ENCODE peak calls at places on chromosome 20, in nine cellular contexts. W is endothelial cell; U is lower lobe of right lung; T is heart left ventricle; A is neural progenitor cell; C is B cell; V is fibroblast of the aortic adventitia; L is WTC11; Y is activated CD8-positive, alpha-beta T cell treated with anti-CD3 and anti-CD28 coated beads for 36 hours. O is an unnamed sample.

GRCh38 chr20:25461766-25462165 is 54.3 kb downstream of the GINS1 start:
- DNase-seq in W (no peak), C (no peak), A (no peak), V (no peak), Y (no peak), U (no peak), L (no peak), T (peak; percentile 28), O (no peak)

GRCh38 chr20:64149141-64149540 is 15.1 kb upstream of the MYT1 start:
- DNase-seq in T (no peak), U (peak; percentile 10), A (no peak), V (no peak), C (no peak), Y (no peak), L (peak; percentile 4), W (no peak), O (no peak)

GRCh38 chr20:57849126-57849867 is 139.5 kb upstream of the PMEPA1 start:
- DNase-seq in Y (no peak), C (peak; percentile 37), T (no peak), U (no peak), A (no peak), V (peak; percentile 21), W (no peak), L (no peak), O (no peak)

GRCh38 chr20:49937023-49937929 is 1.1 kb downstream of the RNF114 start:
- DNase-seq in Y (peak; percentile 24), T (no peak), A (no peak), W (no peak), V (no peak), U (no peak), C (no peak), L (no peak), O (peak; percentile 26)

GRCh38 chr20:25079171-25079570 is 2.8 kb downstream of the VSX1 start:
- DNase-seq in A (no peak), T (no peak), W (no peak), C (no peak), U (no peak), V (no peak), Y (no peak), L (no peak), O (no peak)

GRCh38 chr20:24775966-24776365 is 173.1 kb upstream of the CST7 start:
- DNase-seq in U (no peak), A (no peak), Y (no peak), V (no peak), L (no peak), W (no peak), T (no peak), C (no peak), O (no peak)

GRCh38 chr20:12166053-12166717 is 248.5 kb downstream of the BTBD3 start:
- DNase-seq in W (no peak), Y (no peak), V (peak; percentile 99), L (no peak), U (no peak), C (no peak), T (peak; percentile 72), A (no peak), O (no peak)

GRCh38 chr20:402496-402885 is 5.6 kb upstream of the RBCK1 start:
- DNase-seq in V (no peak), L (no peak), U (no peak), T (no peak), Y (no peak), C (no peak), W (no peak), A (no peak), O (no peak)

GRCh38 chr20:45945678-45946148 is 11.2 kb downstream of the PCIF1 start:
- DNase-seq in A (no peak), L (no peak), V (no peak), W (no peak), U (no peak), C (no peak), Y (no peak), T (no peak), O (no peak)

GRCh38 chr20:35616465-35617396 is 1.1 kb downstream of the SPAG4 start:
- DNase-seq in Y (peak; percentile 78), U (peak; percentile 93), V (peak; percentile 99), W (peak; percentile 74), L (peak; percentile 87), A (peak; percentile 100), C (peak; percentile 100), T (peak; percentile 98), O (peak; percentile 70)

GRCh38 chr20:58597021-58597940 is 53.8 kb upstream of the STX16 start:
- DNase-seq in L (no peak), C (no peak), W (no peak), Y (no peak), U (no peak), V (peak; percentile 76), A (peak; percentile 67), T (peak; percentile 36), O (no peak)

GRCh38 chr20:25227317-25227831 is 20.5 kb upstream of the PYGB start:
- DNase-seq in A (no peak), Y (no peak), T (peak; percentile 67), C (no peak), V (peak; percentile 84), U (no peak), L (no peak), W (no peak), O (no peak)

GRCh38 chr20:11754451-11754850 is 163.2 kb upstream of the BTBD3 start:
- DNase-seq in A (no peak), V (no peak), L (no peak), C (no peak), W (no peak), U (no peak), Y (no peak), T (no peak), O (no peak)

GRCh38 chr20:59645761-59646171 is 41.4 kb downstream of the PHACTR3 start:
- DNase-seq in L (no peak), U (no peak), C (no peak), Y (no peak), V (no peak), T (no peak), W (no peak), A (no peak), O (no peak)
- TF ChIP-seq CTCF in L (no peak), U (peak; percentile 14), C (no peak), Y (no peak), V (no peak), T (no peak), W (peak; percentile 15), A (no peak), O (no peak)

DNA sequence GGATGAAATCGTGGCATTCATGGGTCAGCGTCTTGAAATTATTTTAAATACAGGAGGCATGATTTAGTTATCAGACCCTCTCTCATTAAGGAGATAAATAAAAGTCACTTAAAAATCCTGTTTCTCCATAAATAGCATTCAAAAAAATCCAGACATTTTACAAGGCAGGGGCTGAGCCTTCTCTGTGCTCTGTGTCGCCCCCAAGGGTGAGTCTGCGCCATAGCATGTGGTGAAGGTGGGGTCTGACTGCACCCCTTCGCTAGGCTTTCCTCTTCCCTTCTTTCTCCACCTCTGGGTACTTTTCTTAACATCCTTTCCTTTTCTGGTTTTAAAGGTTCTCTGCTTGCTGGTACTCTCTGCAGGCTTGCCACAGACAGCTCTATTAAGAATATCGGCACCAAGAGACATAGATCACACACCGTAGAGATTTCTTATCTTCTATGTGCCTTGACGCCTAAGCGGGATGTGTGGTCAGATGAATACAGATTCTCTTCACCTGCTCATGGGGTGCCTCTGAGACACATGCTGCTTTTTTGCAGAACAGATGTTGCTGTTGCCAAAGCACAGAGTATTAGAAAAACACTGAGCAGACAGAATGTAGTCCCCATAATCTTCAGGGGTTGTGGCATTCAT is 20.1 kb upstream of the FAM209A start:
- DNase-seq in C (no peak), Y (peak; percentile 44), U (no peak), W (peak; percentile 47), A (peak; percentile 34), L (peak; percentile 46), V (no peak), T (no peak), O (peak; percentile 30)
- TF ChIP-seq CTCF in C (peak; percentile 60), Y (peak; percentile 70), U (peak; percentile 38), W (peak; percentile 59), A (peak; percentile 69), L (peak; percentile 75), V (peak; percentile 55), T (no peak), O (peak; percentile 23)

GRCh38 chr20:2212457-2213005 is 83.3 kb upstream of the TGM3 start:
- DNase-seq in A (no peak), T (no peak), Y (no peak), U (no peak), W (no peak), V (no peak), L (no peak), C (no peak), O (no peak)

GRCh38 chr20:2207770-2208097 is 88.1 kb upstream of the TGM3 start:
- DNase-seq in U (no peak), L (no peak), V (no peak), C (no peak), A (no peak), Y (no peak), T (no peak), W (no peak), O (no peak)

GRCh38 chr20:2208897-2209296 is 86.9 kb upstream of the TGM3 start:
- DNase-seq in U (no peak), V (no peak), C (no peak), Y (no peak), T (no peak), L (no peak), A (no peak), W (no peak), O (no peak)

GRCh38 chr20:2206957-2207769 is 88.6 kb upstream of the TGM3 start:
- DNase-seq in V (peak; percentile 57), L (peak; percentile 89), Y (peak; percentile 86), U (peak; percentile 86), A (peak; percentile 92), C (peak; percentile 72), T (peak; percentile 59), W (peak; percentile 89), O (peak; percentile 86)

GRCh38 chr20:2210646-2211556 is 84.9 kb upstream of the TGM3 start:
- DNase-seq in T (peak; percentile 36), U (peak; percentile 53), V (peak; percentile 88), L (no peak), A (peak; percentile 33), Y (no peak), C (no peak), W (no peak), O (no peak)
- TF ChIP-seq CTCF in T (no peak), U (no peak), V (peak; percentile 11), L (no peak), A (no peak), Y (no peak), C (no peak), W (no peak), O (no peak)

GRCh38 chr20:15638781-15639180 is 934.5 kb downstream of the KIF16B start:
- DNase-seq in W (no peak), Y (no peak), V (no peak), A (peak; percentile 29), C (no peak), U (no peak), L (no peak), T (no peak), O (no peak)

GRCh38 chr20:15642099-15642498 is 931.1 kb downstream of the KIF16B start:
- DNase-seq in T (no peak), L (no peak), A (no peak), U (no peak), V (no peak), C (no peak), Y (no peak), W (no peak), O (no peak)

GRCh38 chr20:15639839-15640238 is 933.4 kb downstream of the KIF16B start:
- DNase-seq in W (no peak), A (no peak), U (no peak), L (no peak), T (no peak), Y (no peak), C (no peak), V (no peak), O (no peak)

GRCh38 chr20:15642676-15643075 is 930.6 kb downstream of the KIF16B start:
- DNase-seq in T (no peak), V (no peak), Y (no peak), C (no peak), L (no peak), W (no peak), A (no peak), U (no peak), O (no peak)

GRCh38 chr20:15643713-15644112 is 929.5 kb downstream of the KIF16B start:
- DNase-seq in C (no peak), T (no peak), U (no peak), Y (no peak), L (no peak), A (no peak), W (no peak), V (peak; percentile 4), O (no peak)
- TF ChIP-seq CTCF in C (peak; percentile 26), T (no peak), U (no peak), Y (no peak), L (no peak), A (peak; percentile 51), W (peak; percentile 37), V (peak; percentile 34), O (no peak)

O was measured in GM10248.